ENCODE peak calls at places on chromosomes 11 and 22, in eight cellular contexts. One of them, this sample, is unnamed.

GRCh38 chr22:47139790-47140119 is 377.3 kb downstream of the TBC1D22A start:
- DNase-seq in endothelial cell: no peak
- DNase-seq in HEK293T: no peak
- DNase-seq in coronary artery: no peak
- DNase-seq in activated CD4-positive, alpha-beta memory T cell treated with anti-CD3 and anti-CD28 coated beads for 36 hours: no peak
- DNase-seq in HTR-8/SVneo: no peak
- DNase-seq in mesothelial cell of epicardium: no peak
- DNase-seq in amniotic stem cell: no peak
- DNase-seq in this sample: no peak

GRCh38 chr22:42343136-42343484 is 72.7 kb upstream of the TCF20 start:
- DNase-seq in activated CD4-positive, alpha-beta memory T cell treated with anti-CD3 and anti-CD28 coated beads for 36 hours: peak; percentile 30
- DNase-seq in coronary artery: no peak
- DNase-seq in mesothelial cell of epicardium: no peak
- DNase-seq in endothelial cell: no peak
- DNase-seq in HTR-8/SVneo: peak; percentile 27
- DNase-seq in amniotic stem cell: no peak
- DNase-seq in HEK293T: no peak
- DNase-seq in this sample: no peak

GRCh38 chr11:118953265-118953664 is 2.8 kb upstream of the UPK2 start:
- DNase-seq in HTR-8/SVneo: no peak
- DNase-seq in amniotic stem cell: no peak
- DNase-seq in mesothelial cell of epicardium: no peak
- DNase-seq in coronary artery: no peak
- DNase-seq in endothelial cell: peak; percentile 34
- DNase-seq in activated CD4-positive, alpha-beta memory T cell treated with anti-CD3 and anti-CD28 coated beads for 36 hours: no peak
- DNase-seq in HEK293T: peak; percentile 43
- DNase-seq in this sample: peak; percentile 86

GRCh38 chr22:33575041-33575440 is 345.2 kb downstream of the LARGE1 start:
- DNase-seq in endothelial cell: no peak
- DNase-seq in coronary artery: no peak
- DNase-seq in amniotic stem cell: no peak
- DNase-seq in activated CD4-positive, alpha-beta memory T cell treated with anti-CD3 and anti-CD28 coated beads for 36 hours: no peak
- DNase-seq in HEK293T: no peak
- DNase-seq in mesothelial cell of epicardium: no peak
- DNase-seq in HTR-8/SVneo: no peak
- DNase-seq in this sample: no peak

GRCh38 chr11:6864436-6864835 is 1.6 kb downstream of the OR10A2 start:
- DNase-seq in mesothelial cell of epicardium: no peak
- DNase-seq in endothelial cell: no peak
- DNase-seq in coronary artery: no peak
- DNase-seq in activated CD4-positive, alpha-beta memory T cell treated with anti-CD3 and anti-CD28 coated beads for 36 hours: no peak
- DNase-seq in amniotic stem cell: no peak
- DNase-seq in HTR-8/SVneo: no peak
- DNase-seq in HEK293T: no peak
- DNase-seq in this sample: no peak

GRCh38 chr11:86676533-86677154 is 4.2 kb upstream of the ME3 start:
- DNase-seq in coronary artery: no peak
- DNase-seq in HTR-8/SVneo: peak; percentile 39
- DNase-seq in mesothelial cell of epicardium: no peak
- DNase-seq in HEK293T: peak; percentile 78
- DNase-seq in endothelial cell: peak; percentile 4
- DNase-seq in activated CD4-positive, alpha-beta memory T cell treated with anti-CD3 and anti-CD28 coated beads for 36 hours: no peak
- DNase-seq in amniotic stem cell: no peak
- DNase-seq in this sample: peak; percentile 22

GRCh38 chr11:5367461-5368074 is 16.0 kb upstream of the OR51M1 start:
- DNase-seq in mesothelial cell of epicardium: no peak
- DNase-seq in activated CD4-positive, alpha-beta memory T cell treated with anti-CD3 and anti-CD28 coated beads for 36 hours: no peak
- DNase-seq in coronary artery: no peak
- DNase-seq in HTR-8/SVneo: no peak
- DNase-seq in HEK293T: no peak
- DNase-seq in endothelial cell: no peak
- DNase-seq in amniotic stem cell: no peak
- DNase-seq in this sample: no peak

GRCh38 chr11:102361100-102362021 is 14.3 kb downstream of the BIRC2 start:
- DNase-seq in HEK293T: no peak
- DNase-seq in activated CD4-positive, alpha-beta memory T cell treated with anti-CD3 and anti-CD28 coated beads for 36 hours: peak; percentile 26
- DNase-seq in mesothelial cell of epicardium: no peak
- DNase-seq in coronary artery: no peak
- DNase-seq in amniotic stem cell: no peak
- DNase-seq in endothelial cell: no peak
- DNase-seq in HTR-8/SVneo: no peak
- DNase-seq in this sample: no peak

GRCh38 chr22:24066260-24066659 is 55.2 kb downstream of the CABIN1 start:
- DNase-seq in coronary artery: peak; percentile 54
- DNase-seq in HTR-8/SVneo: no peak
- DNase-seq in mesothelial cell of epicardium: no peak
- DNase-seq in activated CD4-positive, alpha-beta memory T cell treated with anti-CD3 and anti-CD28 coated beads for 36 hours: no peak
- DNase-seq in HEK293T: no peak
- DNase-seq in endothelial cell: no peak
- DNase-seq in amniotic stem cell: no peak
- DNase-seq in this sample: no peak

GRCh38 chr11:17600316-17601205 is 53.5 kb downstream of the OTOG start:
- DNase-seq in activated CD4-positive, alpha-beta memory T cell treated with anti-CD3 and anti-CD28 coated beads for 36 hours: peak; percentile 5
- DNase-seq in HTR-8/SVneo: no peak
- DNase-seq in mesothelial cell of epicardium: no peak
- DNase-seq in HEK293T: no peak
- DNase-seq in coronary artery: peak; percentile 68
- DNase-seq in amniotic stem cell: no peak
- DNase-seq in endothelial cell: no peak
- DNase-seq in this sample: no peak

GRCh38 chr22:46233231-46233630 is 16.9 kb downstream of the CDPF1 start:
- DNase-seq in HEK293T: no peak
- DNase-seq in amniotic stem cell: peak; percentile 33
- DNase-seq in endothelial cell: no peak
- DNase-seq in mesothelial cell of epicardium: no peak
- DNase-seq in coronary artery: no peak
- DNase-seq in HTR-8/SVneo: no peak
- DNase-seq in activated CD4-positive, alpha-beta memory T cell treated with anti-CD3 and anti-CD28 coated beads for 36 hours: no peak
- DNase-seq in this sample: no peak

GRCh38 chr11:4127357-4127756 is 32.8 kb downstream of the RRM1 start:
- DNase-seq in mesothelial cell of epicardium: no peak
- DNase-seq in coronary artery: no peak
- DNase-seq in endothelial cell: no peak
- DNase-seq in amniotic stem cell: no peak
- DNase-seq in HEK293T: no peak
- DNase-seq in activated CD4-positive, alpha-beta memory T cell treated with anti-CD3 and anti-CD28 coated beads for 36 hours: no peak
- DNase-seq in HTR-8/SVneo: no peak
- DNase-seq in this sample: no peak

GRCh38 chr11:35943761-35944502 is at the start of gene LDLRAD3:
- DNase-seq in amniotic stem cell: peak; percentile 66
- DNase-seq in endothelial cell: peak; percentile 79
- DNase-seq in HTR-8/SVneo: peak; percentile 69
- DNase-seq in HEK293T: peak; percentile 78
- DNase-seq in activated CD4-positive, alpha-beta memory T cell treated with anti-CD3 and anti-CD28 coated beads for 36 hours: peak; percentile 52
- DNase-seq in coronary artery: peak; percentile 87
- DNase-seq in mesothelial cell of epicardium: peak; percentile 77
- DNase-seq in this sample: peak; percentile 94

GRCh38 chr22:39223091-39223710 is 21.6 kb downstream of the PDGFB start:
- DNase-seq in HTR-8/SVneo: no peak
- DNase-seq in endothelial cell: no peak
- DNase-seq in HEK293T: no peak
- DNase-seq in mesothelial cell of epicardium: no peak
- DNase-seq in amniotic stem cell: no peak
- DNase-seq in coronary artery: no peak
- DNase-seq in activated CD4-positive, alpha-beta memory T cell treated with anti-CD3 and anti-CD28 coated beads for 36 hours: no peak
- DNase-seq in this sample: no peak

GRCh38 chr22:32737811-32738210 is 63.7 kb upstream of the TIMP3 start:
- DNase-seq in activated CD4-positive, alpha-beta memory T cell treated with anti-CD3 and anti-CD28 coated beads for 36 hours: no peak
- DNase-seq in HEK293T: no peak
- DNase-seq in HTR-8/SVneo: no peak
- DNase-seq in endothelial cell: no peak
- DNase-seq in amniotic stem cell: no peak
- DNase-seq in coronary artery: no peak
- DNase-seq in mesothelial cell of epicardium: no peak
- DNase-seq in this sample: no peak

GRCh38 chr11:121651267-121651625 is 198.5 kb upstream of the SORL1-AS1 start:
- DNase-seq in amniotic stem cell: no peak
- DNase-seq in endothelial cell: no peak
- DNase-seq in activated CD4-positive, alpha-beta memory T cell treated with anti-CD3 and anti-CD28 coated beads for 36 hours: no peak
- DNase-seq in coronary artery: no peak
- DNase-seq in HEK293T: no peak
- DNase-seq in HTR-8/SVneo: no peak
- DNase-seq in mesothelial cell of epicardium: no peak
- DNase-seq in this sample: no peak

GRCh38 chr11:15186146-15186545 is 71.4 kb downstream of the INSC start:
- DNase-seq in activated CD4-positive, alpha-beta memory T cell treated with anti-CD3 and anti-CD28 coated beads for 36 hours: no peak
- DNase-seq in endothelial cell: no peak
- DNase-seq in HEK293T: no peak
- DNase-seq in HTR-8/SVneo: no peak
- DNase-seq in coronary artery: no peak
- DNase-seq in amniotic stem cell: no peak
- DNase-seq in mesothelial cell of epicardium: no peak
- DNase-seq in this sample: no peak

GRCh38 chr11:67576742-67577475 is 6.7 kb upstream of the GSTP1 start:
- DNase-seq in mesothelial cell of epicardium: no peak
- DNase-seq in coronary artery: no peak
- DNase-seq in amniotic stem cell: no peak
- DNase-seq in endothelial cell: no peak
- DNase-seq in activated CD4-positive, alpha-beta memory T cell treated with anti-CD3 and anti-CD28 coated beads for 36 hours: peak; percentile 20
- DNase-seq in HEK293T: no peak
- DNase-seq in HTR-8/SVneo: no peak
- DNase-seq in this sample: peak; percentile 33

GRCh38 chr11:77497368-77497767 is 23.5 kb upstream of the PAK1 start:
- DNase-seq in activated CD4-positive, alpha-beta memory T cell treated with anti-CD3 and anti-CD28 coated beads for 36 hours: no peak
- DNase-seq in coronary artery: no peak
- DNase-seq in mesothelial cell of epicardium: no peak
- DNase-seq in amniotic stem cell: no peak
- DNase-seq in endothelial cell: no peak
- DNase-seq in HTR-8/SVneo: no peak
- DNase-seq in HEK293T: no peak
- DNase-seq in this sample: no peak

GRCh38 chr11:71329731-71330130 is 77.4 kb upstream of the SHANK2 start:
- DNase-seq in HEK293T: no peak
- DNase-seq in coronary artery: no peak
- DNase-seq in mesothelial cell of epicardium: no peak
- DNase-seq in endothelial cell: no peak
- DNase-seq in amniotic stem cell: no peak
- DNase-seq in activated CD4-positive, alpha-beta memory T cell treated with anti-CD3 and anti-CD28 coated beads for 36 hours: no peak
- DNase-seq in HTR-8/SVneo: no peak
- DNase-seq in this sample: no peak

GRCh38 chr22:37639070-37639760 is at the start of gene SH3BP1:
- DNase-seq in HEK293T: peak; percentile 70
- DNase-seq in endothelial cell: peak; percentile 50
- DNase-seq in activated CD4-positive, alpha-beta memory T cell treated with anti-CD3 and anti-CD28 coated beads for 36 hours: peak; percentile 72
- DNase-seq in amniotic stem cell: no peak
- DNase-seq in mesothelial cell of epicardium: peak; percentile 49
- DNase-seq in HTR-8/SVneo: peak; percentile 51
- DNase-seq in coronary artery: no peak
- DNase-seq in this sample: peak; percentile 89

This sample was measured in SK-N-SH.